ENCODE peak calls at places on chromosomes 5 and 9, in seven cellular contexts. Z, O, D, T, U, A and G are unnamed samples.

GRCh38 chr5:84130006-84130580 is 254.6 kb downstream of the EDIL3 start:
- DNase-seq in Z (no peak), O (no peak), D (no peak), T (peak; percentile 12), U (no peak), A (no peak), G (no peak)

GRCh38 chr5:177094224-177095087 is 7.7 kb downstream of the FGFR4 start:
- DNase-seq in Z (no peak), O (peak; percentile 73), D (no peak), T (no peak), U (peak; percentile 98), A (no peak), G (no peak)

GRCh38 chr5:1831677-1832313 is 30.6 kb downstream of the NDUFS6 start:
- DNase-seq in Z (no peak), O (no peak), D (no peak), T (no peak), U (no peak), A (peak; percentile 39), G (peak; percentile 13)

GRCh38 chr5:78677777-78678668 is 29.5 kb upstream of the LHFPL2 start:
- DNase-seq in Z (peak; percentile 44), O (peak; percentile 40), D (peak; percentile 14), T (peak; percentile 77), U (peak; percentile 99), A (no peak), G (peak; percentile 93)

GRCh38 chr5:67146574-67146973 is 50.0 kb downstream of the CD180 start:
- DNase-seq in Z (no peak), O (no peak), D (no peak), T (no peak), U (peak; percentile 66), A (no peak), G (no peak)

GRCh38 chr5:116084231-116084630 is 594 bp upstream of the COMMD10 start:
- DNase-seq in Z (peak; percentile 41), O (peak; percentile 23), D (no peak), T (peak; percentile 40), U (peak; percentile 39), A (peak; percentile 48), G (no peak)

GRCh38 chr9:106799146-106799545 is 63.8 kb upstream of the ZNF462 start:
- DNase-seq in Z (no peak), O (no peak), D (peak; percentile 71), T (peak; percentile 68), U (peak; percentile 84), A (peak; percentile 34), G (peak; percentile 43)

GRCh38 chr5:89816038-89816437 is 593.5 kb downstream of the CETN3 start:
- DNase-seq in Z (no peak), O (no peak), D (no peak), T (no peak), U (no peak), A (no peak), G (no peak)

GRCh38 chr5:146441896-146442295 is 5.2 kb upstream of the TCERG1 start:
- DNase-seq in Z (no peak), O (no peak), D (no peak), T (peak; percentile 88), U (no peak), A (no peak), G (peak; percentile 46)

GRCh38 chr5:89282832-89283510 is 400.0 kb upstream of the MEF2C start:
- DNase-seq in Z (no peak), O (no peak), D (peak; percentile 89), T (peak; percentile 95), U (peak; percentile 67), A (no peak), G (peak; percentile 50)

GRCh38 chr9:16753256-16753655 is 117.2 kb downstream of the BNC2 start:
- DNase-seq in Z (no peak), O (no peak), D (no peak), T (no peak), U (no peak), A (no peak), G (no peak)

GRCh38 chr9:132163457-132163875 is 1.6 kb downstream of the NTNG2 start:
- DNase-seq in Z (no peak), O (no peak), D (no peak), T (no peak), U (peak; percentile 30), A (peak; percentile 54), G (no peak)

GRCh38 chr9:82090041-82090440 is 101.5 kb downstream of the SPATA31D1 start:
- DNase-seq in Z (no peak), O (no peak), D (no peak), T (no peak), U (no peak), A (no peak), G (no peak)

GRCh38 chr5:139636975-139637408 is 11.2 kb upstream of the CXXC5 start:
- DNase-seq in Z (peak; percentile 64), O (no peak), D (no peak), T (peak; percentile 74), U (no peak), A (no peak), G (peak; percentile 64)

GRCh38 chr5:176491056-176491646 is 43.0 kb downstream of the FAF2 start:
- DNase-seq in Z (no peak), O (no peak), D (no peak), T (peak; percentile 92), U (no peak), A (no peak), G (peak; percentile 23)

GRCh38 chr9:72960446-72960845 is 7.6 kb upstream of the ALDH1A1 start:
- DNase-seq in Z (no peak), O (no peak), D (no peak), T (peak; percentile 77), U (no peak), A (no peak), G (no peak)

GRCh38 chr9:111719541-111719940 is 58.1 kb downstream of the GNG10 start:
- DNase-seq in Z (no peak), O (no peak), D (no peak), T (no peak), U (no peak), A (no peak), G (no peak)

GRCh38 chr9:111715471-111715870 is 54.1 kb downstream of the GNG10 start:
- DNase-seq in Z (no peak), O (no peak), D (no peak), T (no peak), U (no peak), A (no peak), G (no peak)

DNA sequence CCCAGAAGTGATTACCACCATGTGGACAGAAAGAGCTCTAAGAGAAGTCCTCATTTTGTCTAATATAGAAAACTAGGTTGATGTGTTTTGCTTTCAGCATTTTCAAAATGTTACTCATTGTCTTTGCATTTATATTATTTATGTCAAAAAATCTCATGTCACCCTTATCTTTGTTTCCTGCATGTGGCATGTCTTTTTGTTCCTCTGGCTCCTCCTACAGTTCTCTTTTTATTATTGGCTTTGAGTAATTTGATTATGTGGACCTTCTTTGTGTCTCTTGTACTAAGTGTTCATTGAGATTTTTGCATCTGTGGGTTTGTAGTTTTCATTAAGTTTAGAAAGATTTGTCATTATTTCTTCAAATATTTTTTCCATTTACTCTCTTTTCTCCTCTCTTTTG is 58.8 kb downstream of the GNG10 start:
- DNase-seq in Z (no peak), O (no peak), D (no peak), T (peak; percentile 3), U (no peak), A (no peak), G (no peak)
- TF ChIP-seq CTCF in Z (no peak), O (no peak), D (peak; percentile 7), T (no peak), U (no peak), A (peak; percentile 34), G (peak; percentile 43)

GRCh38 chr5:151465476-151465875 is 18.1 kb downstream of the SLC36A1 start:
- DNase-seq in Z (no peak), O (no peak), D (no peak), T (no peak), U (no peak), A (no peak), G (no peak)

GRCh38 chr5:151464101-151464500 is 16.7 kb downstream of the SLC36A1 start:
- DNase-seq in Z (no peak), O (no peak), D (no peak), T (no peak), U (no peak), A (no peak), G (no peak)

GRCh38 chr5:151459680-151460079 is 12.3 kb downstream of the SLC36A1 start:
- DNase-seq in Z (no peak), O (no peak), D (no peak), T (no peak), U (no peak), A (peak; percentile 30), G (peak; percentile 81)

GRCh38 chr5:151461312-151461711 is 13.9 kb downstream of the SLC36A1 start:
- DNase-seq in Z (peak; percentile 39), O (no peak), D (no peak), T (no peak), U (no peak), A (no peak), G (no peak)

DNA sequence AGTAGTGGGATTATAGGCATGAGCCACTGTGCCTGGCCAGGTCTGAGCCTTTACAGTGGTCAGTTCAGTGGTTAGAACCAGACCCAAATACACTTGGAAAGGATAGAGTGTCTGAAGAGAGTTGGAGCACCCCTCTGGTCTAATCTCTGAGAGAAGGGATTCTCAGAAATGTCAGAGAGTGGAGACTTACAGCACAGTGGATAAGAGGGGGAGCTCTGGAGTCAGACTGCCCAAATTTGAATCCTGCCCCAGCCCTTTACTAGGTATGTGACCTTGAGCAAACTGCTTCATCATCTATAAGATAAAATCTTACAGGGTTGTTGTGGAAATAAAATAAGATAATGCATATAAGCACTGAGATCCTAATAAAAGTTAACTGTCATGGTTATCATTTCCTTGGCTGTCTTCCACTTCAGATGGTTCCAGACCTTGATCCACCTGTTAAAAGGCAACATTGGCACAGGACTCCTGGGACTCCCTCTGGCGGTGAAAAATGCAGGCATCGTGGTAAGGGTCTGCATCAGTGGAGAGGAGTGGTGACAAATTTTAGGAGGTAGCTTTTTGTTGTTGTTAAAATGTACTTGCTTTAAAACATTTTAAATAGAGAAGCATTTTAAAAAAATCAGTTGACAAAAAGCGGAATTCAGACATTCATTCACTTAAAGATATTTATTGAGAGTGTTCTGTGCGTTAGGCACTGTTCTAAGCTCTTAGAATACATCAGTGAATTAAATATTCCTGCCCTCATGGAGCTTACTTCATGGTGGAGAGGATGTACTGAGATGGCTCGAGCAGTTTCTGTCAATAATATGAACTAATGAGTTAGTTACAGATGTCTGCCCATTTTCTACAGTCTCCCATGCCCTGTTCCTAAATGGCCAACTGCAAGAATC is 16.0 kb downstream of the SLC36A1 start:
- DNase-seq in Z (no peak), O (peak; percentile 47), D (no peak), T (no peak), U (no peak), A (peak; percentile 79), G (no peak)
- TF ChIP-seq CTCF in Z (peak; percentile 28), O (peak; percentile 65), D (peak; percentile 66), T (peak; percentile 26), U (peak; percentile 45), A (peak; percentile 95), G (peak; percentile 40)

GRCh38 chr9:137108608-137109249 is 5.8 kb downstream of the DPP7 start:
- DNase-seq in Z (peak; percentile 32), O (no peak), D (no peak), T (no peak), U (no peak), A (no peak), G (no peak)
- TF ChIP-seq CTCF in Z (no peak), O (no peak), D (no peak), T (no peak), U (no peak), A (no peak), G (no peak)

DNA sequence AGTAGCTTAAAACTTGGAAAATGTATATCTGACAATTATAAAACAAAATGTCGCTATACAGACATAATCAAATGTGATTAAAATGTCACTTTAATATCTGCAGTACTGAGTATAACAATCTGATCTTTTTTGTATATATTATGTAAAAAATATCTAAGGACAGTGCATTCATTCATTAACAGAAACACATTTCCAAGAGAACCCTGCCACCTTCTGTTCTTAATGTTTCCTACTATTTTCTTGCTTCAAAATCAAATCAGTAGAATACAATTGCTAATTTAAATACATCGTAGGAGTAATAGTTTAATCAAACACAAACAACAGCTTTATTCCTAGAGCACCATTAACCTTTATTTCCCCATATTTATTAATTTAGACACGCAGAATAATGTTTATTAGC is 142.6 kb upstream of the ST8SIA4 start:
- DNase-seq in Z (peak; percentile 27), O (no peak), D (peak; percentile 2), T (peak; percentile 12), U (peak; percentile 43), A (no peak), G (no peak)
- TF ChIP-seq CTCF in Z (peak; percentile 8), O (no peak), D (no peak), T (no peak), U (no peak), A (no peak), G (no peak)